ENCODE peak calls at places on chromosome 7, in six cellular contexts. K is neural crest cell; W is activated CD4-positive, alpha-beta T cell treated with anti-CD3 and anti-CD28 coated beads for 24 hours; S is activated naive CD4-positive, alpha-beta T cell; M is PC-9; G is GM20000. U is an unnamed sample.

GRCh38 chr7:93226310-93226709 is at the start of gene HEPACAM2:
- DNase-seq in G (no peak), S (no peak), K (no peak), W (no peak), M (no peak), U (peak)

GRCh38 chr7:81934596-81935301 is 164.9 kb upstream of the HGF start:
- DNase-seq in M (no peak), W (no peak), K (no peak), S (no peak), G (no peak), U (no peak)

GRCh38 chr7:159141159-159141558 is 3.5 kb downstream of the VIPR2 start:
- DNase-seq in M (no peak), K (no peak), G (no peak), W (no peak), S (no peak), U (no peak)

GRCh38 chr7:47285860-47286491 is 295.9 kb downstream of the TNS3 start:
- DNase-seq in W (no peak), S (no peak), G (no peak), K (no peak), M (no peak), U (no peak)

GRCh38 chr7:77386165-77386824 is 29.9 kb downstream of the GSAP start:
- DNase-seq in K (no peak), W (no peak), S (no peak), M (no peak), G (no peak), U (no peak)

GRCh38 chr7:28722684-28723083 is 235.4 kb downstream of the TRIL start:
- DNase-seq in W (no peak), M (no peak), G (no peak), K (no peak), S (no peak), U (no peak)

GRCh38 chr7:102434039-102434481 is 685 bp downstream of the ORAI2 start:
- DNase-seq in K (no peak), M (no peak), W (no peak), S (no peak), G (no peak), U (no peak)

GRCh38 chr7:92644406-92645113 is 54.4 kb upstream of the FAM133B start:
- DNase-seq in W (no peak), G (no peak), M (no peak), K (no peak), S (no peak), U (no peak)

GRCh38 chr7:50396856-50397255 is 53.3 kb downstream of the FIGNL1 start:
- DNase-seq in M (no peak), S (no peak), G (no peak), W (no peak), K (no peak), U (no peak)

GRCh38 chr7:22168129-22168634 is 188.8 kb downstream of the RAPGEF5 start:
- DNase-seq in M (no peak), K (no peak), S (no peak), W (no peak), G (no peak), U (no peak)

GRCh38 chr7:27153526-27153925 is 1.1 kb upstream of the HOXA3 start:
- DNase-seq in G (no peak), S (no peak), M (no peak), K (no peak), W (no peak), U (no peak)

GRCh38 chr7:101173752-101174244 is 6.3 kb downstream of the NAT16 start:
- DNase-seq in G (peak), K (peak), W (peak), S (peak), M (peak), U (no peak)

GRCh38 chr7:66902844-66903180 is 18.2 kb upstream of the TMEM248 start:
- DNase-seq in W (no peak), G (no peak), S (no peak), M (no peak), K (no peak), U (no peak)

GRCh38 chr7:104196161-104196560 is 11.7 kb downstream of the ORC5 start:
- DNase-seq in W (no peak), S (no peak), K (no peak), G (no peak), M (no peak), U (no peak)

GRCh38 chr7:81470084-81470723 is 299.6 kb downstream of the HGF start:
- DNase-seq in G (peak), W (no peak), S (no peak), M (peak), K (peak), U (peak)

GRCh38 chr7:77330169-77330882 is 85.8 kb downstream of the GSAP start:
- DNase-seq in K (no peak), M (no peak), S (no peak), G (peak), W (no peak), U (no peak)

GRCh38 chr7:141481971-141482370 is 69.2 kb upstream of the AGK start:
- DNase-seq in G (no peak), M (no peak), W (no peak), K (no peak), S (no peak), U (no peak)

GRCh38 chr7:81816312-81816711 is 46.5 kb upstream of the HGF start:
- DNase-seq in S (no peak), M (no peak), K (no peak), G (no peak), W (no peak), U (no peak)

GRCh38 chr7:144513332-144513731 is 109.8 kb upstream of the NOBOX start:
- DNase-seq in K (no peak), W (no peak), M (no peak), S (no peak), G (peak), U (no peak)

GRCh38 chr7:69374036-69374420 is 224.2 kb upstream of the AUTS2 start:
- DNase-seq in M (no peak), G (no peak), K (no peak), S (no peak), W (no peak), U (no peak)

GRCh38 chr7:102874166-102874829 is 38.5 kb upstream of the LRRC17 start:
- DNase-seq in W (no peak), K (no peak), M (peak), G (peak), S (no peak), U (no peak)

U was measured in NCI-H1048.